ENCODE peak calls at places on chromosomes 1 and 21, in ten cellular contexts. U, X, L, M, I, Q, B, F, R and S are unnamed samples.

GRCh38 chr1:18941221-18942141 is 15.0 kb downstream of the IFFO2 start:
- DNase-seq in X (no peak), I (no peak), R (peak; percentile 52), F (no peak), L (peak; percentile 71), B (peak; percentile 32), U (no peak), M (no peak), Q (no peak), S (no peak)

GRCh38 chr1:211808475-211808874 is 22.1 kb downstream of the LPGAT1 start:
- DNase-seq in F (no peak), Q (no peak), R (no peak), B (no peak), I (no peak), M (no peak), L (no peak), X (no peak), U (no peak), S (no peak)

GRCh38 chr1:11301593-11301992 is 28.6 kb downstream of the UBIAD1 start:
- DNase-seq in X (no peak), F (no peak), M (no peak), B (no peak), R (no peak), U (peak; percentile 91), L (no peak), I (no peak), Q (no peak), S (no peak)

GRCh38 chr1:202007703-202008489 is 2.5 kb upstream of the ELF3 start:
- DNase-seq in I (no peak), U (no peak), M (peak; percentile 92), F (peak; percentile 81), R (peak; percentile 97), Q (no peak), B (peak; percentile 75), L (peak; percentile 41), X (peak; percentile 87), S (peak; percentile 89)

GRCh38 chr1:155940531-155940992 is 876 bp upstream of the RXFP4 start:
- DNase-seq in R (no peak), I (no peak), U (peak; percentile 74), M (peak; percentile 60), Q (no peak), F (no peak), X (no peak), B (no peak), L (peak; percentile 66), S (no peak)

GRCh38 chr1:36464605-36465393 is 615 bp upstream of the MRPS15 start:
- DNase-seq in R (peak; percentile 67), M (no peak), U (no peak), X (no peak), I (no peak), Q (no peak), F (no peak), B (no peak), L (peak; percentile 2), S (no peak)

GRCh38 chr1:14914351-14914988 is 239.1 kb upstream of the TMEM51 start:
- DNase-seq in M (no peak), Q (no peak), R (no peak), U (no peak), B (no peak), I (no peak), X (no peak), F (no peak), L (no peak), S (no peak)

GRCh38 chr1:50531027-50531426 is 107.8 kb upstream of the DMRTA2 start:
- DNase-seq in B (no peak), R (no peak), I (no peak), Q (no peak), L (no peak), M (no peak), U (peak; percentile 6), F (no peak), X (no peak), S (no peak)

GRCh38 chr1:152388889-152389288 is 25.2 kb downstream of the CRNN start:
- DNase-seq in M (no peak), F (no peak), R (no peak), I (no peak), X (no peak), U (no peak), B (no peak), L (no peak), Q (no peak), S (no peak)

GRCh38 chr21:36825683-36826082 is 126.8 kb downstream of the SIM2 start:
- DNase-seq in Q (no peak), M (no peak), U (no peak), X (no peak), L (no peak), B (no peak), I (no peak), F (peak; percentile 40), R (no peak), S (no peak)

GRCh38 chr1:67766117-67766978 is 66.9 kb downstream of the GNG12 start:
- DNase-seq in I (no peak), U (peak; percentile 35), L (no peak), B (no peak), R (peak; percentile 77), F (peak; percentile 43), Q (no peak), X (no peak), M (peak; percentile 34), S (no peak)

GRCh38 chr1:54528613-54529012 is 19.4 kb upstream of the ACOT11 start:
- DNase-seq in B (no peak), F (no peak), I (no peak), M (no peak), X (no peak), U (no peak), R (no peak), Q (no peak), L (no peak), S (no peak)

GRCh38 chr1:65108025-65108692 is 39.8 kb upstream of the AK4 start:
- DNase-seq in Q (no peak), I (no peak), U (no peak), L (no peak), B (no peak), R (no peak), M (peak; percentile 32), F (no peak), X (no peak), S (no peak)

GRCh38 chr21:35111531-35111930 is 62.4 kb upstream of the RUNX1 start:
- DNase-seq in I (no peak), X (no peak), M (no peak), L (no peak), U (no peak), Q (no peak), F (no peak), R (no peak), B (no peak), S (no peak)

GRCh38 chr1:225662155-225662554 is 9.2 kb upstream of the ENAH start:
- DNase-seq in F (no peak), X (no peak), U (no peak), Q (no peak), L (no peak), I (no peak), M (no peak), B (no peak), R (no peak), S (no peak)

GRCh38 chr1:204204944-204205343 is 8.7 kb upstream of the KISS1 start:
- DNase-seq in R (no peak), M (no peak), X (no peak), F (no peak), Q (no peak), L (no peak), I (no peak), B (no peak), U (no peak), S (no peak)

GRCh38 chr1:226778657-226779058 is 39.6 kb upstream of the ITPKB start:
- DNase-seq in M (peak; percentile 29), B (no peak), L (no peak), X (no peak), F (no peak), I (peak; percentile 86), U (no peak), Q (no peak), R (no peak), S (no peak)

GRCh38 chr1:171717080-171717479 is 24.8 kb downstream of the VAMP4 start:
- DNase-seq in I (no peak), Q (no peak), M (no peak), L (no peak), X (no peak), F (no peak), R (no peak), U (no peak), B (no peak), S (no peak)

GRCh38 chr1:225817611-225818061 is 7.7 kb downstream of the EPHX1 start:
- DNase-seq in R (peak; percentile 65), M (peak; percentile 93), U (no peak), X (peak; percentile 72), F (peak; percentile 60), L (no peak), Q (peak; percentile 88), B (peak; percentile 63), I (peak; percentile 93), S (peak; percentile 95)

DNA sequence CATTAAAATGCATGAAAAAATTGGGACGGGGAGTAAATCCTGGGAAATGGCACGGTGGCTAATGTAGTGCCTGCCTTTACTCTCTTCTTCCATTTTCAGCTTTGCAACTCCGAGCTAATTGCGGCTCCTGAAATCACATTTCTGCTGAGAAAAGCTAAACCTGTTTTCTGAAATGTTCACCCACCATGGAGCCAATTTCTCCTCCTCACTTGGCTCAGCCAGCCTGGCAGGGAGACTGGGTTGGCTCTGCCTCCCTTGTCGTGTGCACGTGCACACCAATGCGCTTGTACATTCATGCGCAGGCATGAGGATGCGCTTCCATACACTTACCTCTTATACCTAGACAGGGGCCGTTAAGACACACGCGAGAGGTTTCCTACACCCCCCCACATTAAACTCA is 165.4 kb downstream of the PLXNA2 start:
- DNase-seq in B (no peak), X (no peak), R (no peak), L (no peak), I (no peak), U (no peak), Q (no peak), F (no peak), M (no peak), S (no peak)
- TF ChIP-seq POLR2AphosphoS5 in B (no peak), X (no peak), R (no peak), L (no peak), I (no peak), U (no peak), Q (no peak), F (no peak), M (no peak), S (no peak)

GRCh38 chr1:166876540-166876838 is 425 bp upstream of the TADA1 start:
- DNase-seq in R (no peak), L (no peak), F (no peak), X (no peak), I (no peak), B (no peak), Q (no peak), U (no peak), M (no peak), S (no peak)
- H3K4me3 ChIP-seq in R (peak overlapping the region; percentile 42), L (peak overlapping the region; percentile 94), F (peak overlapping the region; percentile 68), X (peak overlapping the region; percentile 89), I (peak overlapping the region; percentile 77), B (peak overlapping the region; percentile 71), Q (peak overlapping the region; percentile 81), U (peak overlapping the region; percentile 78), M (peak overlapping the region; percentile 89), S (peak overlapping the region; percentile 89)

GRCh38 chr21:41322496-41323382 is 6.1 kb downstream of the FAM3B start:
- DNase-seq in X (no peak), L (no peak), U (no peak), M (no peak), Q (no peak), F (no peak), B (no peak), I (no peak), R (no peak), S (peak; percentile 62)
- H3K4me1 ChIP-seq in X (no peaks in the 10 kb centered on the region), L (no peaks in the 10 kb centered on the region), U (no peaks in the 10 kb centered on the region), M (peaks cover 41% of the 10 kb centered on the region), Q (peaks cover 2% of the 10 kb centered on the region), F (no peaks in the 10 kb centered on the region), B (no peaks in the 10 kb centered on the region), I (no peaks in the 10 kb centered on the region), R (no peaks in the 10 kb centered on the region), S (no peaks in the 10 kb centered on the region)

GRCh38 chr1:154729598-154729997 is 121.6 kb upstream of the ADAR start:
- DNase-seq in I (no peak), L (no peak), X (no peak), Q (no peak), B (no peak), F (no peak), R (no peak), U (no peak), M (no peak), S (no peak)
- TF ChIP-seq POLR2AphosphoS5 in I (peak; percentile 70), L (no peak), X (no peak), Q (no peak), B (no peak), F (no peak), R (no peak), U (no peak), M (no peak), S (no peak)